ENCODE peak calls at places on chromosomes 7 and 10, in six cellular contexts. E is upper lobe of left lung, J is A549, X is GM12878, Y is transverse colon, L is tibial nerve. A is an unnamed sample.
A peak's percentile ranks its signal among the peaks of the same experiment; 100 is the strongest.

GRCh38 chr10:127024655-127025054 is 119.4 kb downstream of the DOCK1 start:
- DNase-seq in E (peak; percentile 14), J (no peak), X (no peak), Y (no peak), L (no peak), A (no peak)

GRCh38 chr10:73875139-73875475 is 752 bp upstream of the CAMK2G start:
- DNase-seq in E (no peak), J (no peak), X (no peak), Y (no peak), L (no peak), A (no peak)

GRCh38 chr7:1099637-1100036 is 11.7 kb downstream of the GPER1 start:
- DNase-seq in E (no peak), J (no peak), X (no peak), Y (no peak), L (no peak), A (no peak)

GRCh38 chr7:157056246-157056645 is 45.8 kb upstream of the MNX1 start:
- DNase-seq in E (no peak), J (no peak), X (no peak), Y (no peak), L (no peak), A (peak; percentile 24)

GRCh38 chr7:26700893-26701292 is 163.5 kb downstream of the SKAP2 start:
- DNase-seq in E (no peak), J (no peak), X (no peak), Y (no peak), L (no peak), A (no peak)

GRCh38 chr10:71371750-71372166 is 25.0 kb upstream of the CDH23 start:
- DNase-seq in E (peak; percentile 31), J (no peak), X (peak; percentile 56), Y (no peak), L (no peak), A (no peak)

GRCh38 chr10:42990016-42990720 is 86.7 kb upstream of the RET start:
- DNase-seq in E (no peak), J (no peak), X (no peak), Y (no peak), L (no peak), A (peak; percentile 63)

GRCh38 chr7:41238851-41239331 is 464.0 kb downstream of the INHBA start:
- DNase-seq in E (no peak), J (no peak), X (no peak), Y (no peak), L (no peak), A (no peak)

GRCh38 chr10:119026301-119027110 is 3.0 kb upstream of the NANOS1 start:
- DNase-seq in E (no peak), J (no peak), X (no peak), Y (no peak), L (no peak), A (no peak)

GRCh38 chr10:37856881-37857286 is 526 bp downstream of the ZNF248 start:
- DNase-seq in E (peak; percentile 30), J (no peak), X (no peak), Y (peak; percentile 31), L (no peak), A (no peak)

GRCh38 chr10:34762603-34763299 is 52.3 kb downstream of the PARD3 start:
- DNase-seq in E (no peak), J (no peak), X (no peak), Y (no peak), L (no peak), A (no peak)

GRCh38 chr10:129864601-129865126 is 99.4 kb downstream of the EBF3 start:
- DNase-seq in E (no peak), J (no peak), X (no peak), Y (no peak), L (no peak), A (no peak)

GRCh38 chr7:143396625-143397556 is 11.8 kb downstream of the EPHA1 start:
- DNase-seq in E (no peak), J (no peak), X (no peak), Y (no peak), L (no peak), A (peak; percentile 78)

GRCh38 chr10:126519188-126519587 is 130.9 kb upstream of the ADAM12 start:
- DNase-seq in E (no peak), J (no peak), X (no peak), Y (no peak), L (no peak), A (no peak)

GRCh38 chr10:132536964-132537712 is 449 bp upstream of the INPP5A start:
- DNase-seq in E (peak; percentile 100), J (peak; percentile 85), X (peak; percentile 84), Y (peak; percentile 100), L (peak; percentile 100), A (peak; percentile 100)

GRCh38 chr7:116404389-116404788 is 95.1 kb upstream of the CAV2 start:
- DNase-seq in E (no peak), J (no peak), X (no peak), Y (no peak), L (no peak), A (no peak)

DNA sequence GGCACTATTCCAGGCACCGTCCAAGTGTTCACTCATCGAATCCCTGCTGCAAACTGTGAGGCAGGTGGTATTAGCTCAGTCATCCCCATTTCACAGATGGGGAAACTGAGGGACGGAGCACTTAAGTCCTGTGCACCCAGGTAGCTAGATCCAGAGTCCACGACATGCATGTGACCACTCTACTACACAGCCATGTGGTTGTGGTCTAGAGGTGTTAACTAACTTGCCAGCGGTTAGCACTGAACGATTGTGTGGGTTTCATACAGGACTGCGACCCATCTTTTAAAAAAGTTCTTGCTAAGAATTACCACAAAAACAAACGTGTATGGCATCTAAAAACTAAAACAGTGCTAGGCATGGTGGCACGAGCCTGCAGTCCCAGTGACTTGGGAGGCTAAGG is 16.2 kb upstream of the ABCC2 start:
- DNase-seq in E (no peak), J (no peak), X (peak; percentile 50), Y (no peak), L (no peak), A (no peak)
- TF ChIP-seq EP300 in E (no peak), J (no peak), X (peak; percentile 49), Y (no peak), L (no peak), A (no peak)

DNA sequence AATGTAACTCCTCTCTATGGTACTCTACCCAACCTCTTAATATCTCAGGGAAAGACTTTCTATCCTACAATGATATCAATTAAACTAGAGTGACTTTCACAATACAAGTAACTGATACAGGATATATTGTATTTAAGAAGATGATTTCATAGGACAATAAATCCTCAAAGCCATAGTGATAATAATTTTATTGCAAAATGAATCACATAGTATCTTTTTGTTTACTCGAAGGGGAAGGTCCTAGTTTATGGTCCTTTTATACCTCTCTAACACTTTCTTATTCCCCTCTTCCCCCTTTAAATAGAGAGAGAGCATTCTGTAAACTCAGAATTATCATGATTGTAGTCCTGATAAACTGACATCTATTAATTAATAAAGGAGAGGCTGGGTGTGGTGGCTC is 56.4 kb downstream of the TMEM106B start:
- DNase-seq in E (no peak), J (no peak), X (no peak), Y (no peak), L (no peak), A (no peak)
- TF ChIP-seq EP300 in E (no peak), J (no peak), X (no peak), Y (no peak), L (no peak), A (no peak)

GRCh38 chr10:4498763-4499251 is 327.2 kb upstream of the AKR1E2 start:
- DNase-seq in E (no peak), J (no peak), X (no peak), Y (no peak), L (no peak), A (no peak)
- TF ChIP-seq EP300 in E (no peak), J (no peak), X (no peak), Y (no peak), L (no peak), A (peak; percentile 59)

GRCh38 chr7:80883188-80884025 is 35.4 kb downstream of the SEMA3C start:
- DNase-seq in E (peak; percentile 22), J (peak; percentile 68), X (no peak), Y (no peak), L (no peak), A (no peak)
- TF ChIP-seq EP300 in E (no peak), J (peak; percentile 89), X (no peak), Y (no peak), L (no peak), A (no peak)

GRCh38 chr7:129780257-129781127 is 169.0 kb downstream of the NRF1 start:
- DNase-seq in E (peak; percentile 90), J (peak; percentile 98), X (no peak), Y (peak; percentile 91), L (no peak), A (peak; percentile 82)
- TF ChIP-seq EP300 in E (no peak), J (no peak), X (no peak), Y (no peak), L (no peak), A (no peak)

GRCh38 chr7:105530546-105530945 is 1.5 kb upstream of the RINT1 start:
- DNase-seq in E (no peak), J (no peak), X (no peak), Y (no peak), L (no peak), A (no peak)

GRCh38 chr7:105530126-105530525 is 1.9 kb upstream of the RINT1 start:
- DNase-seq in E (no peak), J (no peak), X (no peak), Y (no peak), L (no peak), A (no peak)

GRCh38 chr7:105532709-105533460 is 884 bp downstream of the RINT1 start:
- DNase-seq in E (no peak), J (no peak), X (no peak), Y (no peak), L (no peak), A (no peak)

DNA sequence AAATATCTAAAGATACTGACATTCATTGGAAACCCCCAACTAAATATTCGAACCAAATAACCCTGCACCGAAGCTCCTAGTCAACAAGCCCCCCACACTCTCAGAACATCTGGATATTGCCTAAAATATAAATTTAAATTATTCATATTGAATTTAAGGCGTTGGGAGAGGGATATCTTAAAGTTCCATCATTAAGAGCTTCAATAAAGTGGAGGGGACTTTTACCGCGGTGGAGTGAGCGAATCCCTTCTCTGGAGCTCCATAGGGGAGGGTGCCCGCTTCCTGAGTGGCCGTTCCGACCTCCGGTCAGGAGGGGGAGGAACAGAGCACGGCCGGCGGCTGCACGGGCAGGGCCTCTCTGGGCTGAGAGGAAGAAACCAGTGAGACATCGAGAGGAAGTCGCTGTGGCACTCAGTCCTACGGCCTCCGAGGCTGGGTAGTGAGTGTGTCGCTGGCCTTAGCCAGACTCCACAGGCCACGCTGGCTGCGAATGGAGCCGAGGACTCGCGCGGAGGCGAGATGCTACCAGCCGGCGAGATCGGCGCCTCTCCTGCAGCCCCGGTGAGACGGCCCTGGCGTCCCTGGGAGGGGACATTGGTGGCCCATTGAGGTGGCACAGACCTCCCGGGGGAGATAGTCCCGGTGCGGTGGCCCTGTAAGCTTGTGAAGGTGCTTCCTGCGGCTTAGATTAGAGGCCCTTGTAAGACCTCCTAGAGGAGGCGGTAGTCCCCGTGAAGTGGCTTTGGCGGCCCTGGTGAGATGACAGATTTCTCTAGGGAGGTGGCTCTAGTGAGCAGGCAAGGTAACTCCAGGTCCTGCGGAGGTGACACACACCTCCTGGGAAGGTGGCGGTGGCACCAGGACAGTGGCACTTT is at the start of gene RINT1:
- DNase-seq in E (peak; percentile 97), J (peak; percentile 84), X (peak; percentile 72), Y (peak; percentile 94), L (peak; percentile 73), A (peak; percentile 92)
- TF ChIP-seq EP300 in E (no peak), J (no peak), X (peak; percentile 23), Y (no peak), L (peak; percentile 9), A (no peak)

GRCh38 chr10:103716206-103717160 is 138.9 kb downstream of the SH3PXD2A start:
- DNase-seq in E (no peak), J (no peak), X (no peak), Y (no peak), L (no peak), A (no peak)
- TF ChIP-seq EP300 in E (no peak), J (no peak), X (no peak), Y (no peak), L (no peak), A (no peak)

A was measured in suprapubic skin.